ENCODE peak calls at places on chromosomes 3 and 15, in four cellular contexts. One of them, this sample, is unnamed.

GRCh38 chr15:88090406-88091085 is 166.0 kb downstream of the NTRK3 start:
- DNase-seq in K562: no peak
- DNase-seq in A549: no peak
- DNase-seq in GM12878: no peak
- DNase-seq in this sample: no peak

GRCh38 chr3:40504636-40505430 is 1.0 kb upstream of the ZNF620 start:
- DNase-seq in K562: no peak
- DNase-seq in A549: no peak
- DNase-seq in GM12878: no peak
- DNase-seq in this sample: peak

GRCh38 chr3:69385723-69386483 is at the start of gene FRMD4B:
- DNase-seq in A549: peak
- DNase-seq in GM12878: no peak
- DNase-seq in K562: peak
- DNase-seq in this sample: peak

GRCh38 chr3:38829404-38829803 is 13.4 kb upstream of the SCN10A start:
- DNase-seq in A549: no peak
- DNase-seq in GM12878: no peak
- DNase-seq in K562: peak
- DNase-seq in this sample: peak

GRCh38 chr15:60255390-60255789 is 142.4 kb downstream of the ANXA2 start:
- DNase-seq in GM12878: peak
- DNase-seq in K562: no peak
- DNase-seq in A549: no peak
- DNase-seq in this sample: peak

GRCh38 chr3:185685231-185686035 is 99.3 kb downstream of the SENP2 start:
- DNase-seq in GM12878: no peak
- DNase-seq in A549: no peak
- DNase-seq in K562: no peak
- DNase-seq in this sample: no peak

GRCh38 chr3:146067048-146067447 is 93.9 kb downstream of the PLOD2 start:
- DNase-seq in GM12878: no peak
- DNase-seq in K562: no peak
- DNase-seq in A549: no peak
- DNase-seq in this sample: no peak

GRCh38 chr15:45549831-45550230 is 27.3 kb upstream of the SLC30A4 start:
- DNase-seq in A549: no peak
- DNase-seq in GM12878: no peak
- DNase-seq in K562: no peak
- DNase-seq in this sample: no peak

GRCh38 chr3:101530213-101531047 is 17.4 kb upstream of the SENP7 start:
- DNase-seq in GM12878: no peak
- DNase-seq in K562: peak
- DNase-seq in A549: no peak
- DNase-seq in this sample: no peak

GRCh38 chr3:89260721-89261120 is 153.3 kb downstream of the EPHA3 start:
- DNase-seq in K562: no peak
- DNase-seq in A549: no peak
- DNase-seq in GM12878: no peak
- DNase-seq in this sample: no peak

GRCh38 chr15:67833504-67834248 is 6.2 kb downstream of the RNU6-1 start:
- DNase-seq in GM12878: no peak
- DNase-seq in K562: peak
- DNase-seq in A549: peak
- DNase-seq in this sample: peak

GRCh38 chr15:67134577-67135492 is 69.4 kb downstream of the SMAD3 start:
- DNase-seq in K562: no peak
- DNase-seq in A549: no peak
- DNase-seq in GM12878: no peak
- DNase-seq in this sample: no peak

GRCh38 chr3:27160146-27160545 is 209.0 kb downstream of the NEK10 start:
- DNase-seq in K562: no peak
- DNase-seq in GM12878: no peak
- DNase-seq in A549: no peak
- DNase-seq in this sample: no peak

GRCh38 chr15:64146885-64147681 is 4.4 kb upstream of the SNX22 start:
- DNase-seq in A549: no peak
- DNase-seq in GM12878: no peak
- DNase-seq in K562: peak
- DNase-seq in this sample: peak

GRCh38 chr15:77702211-77702957 is 69.7 kb upstream of the LINGO1 start:
- DNase-seq in GM12878: no peak
- DNase-seq in A549: peak
- DNase-seq in K562: peak
- DNase-seq in this sample: no peak

GRCh38 chr3:99536555-99537314 is 101.7 kb upstream of the COL8A1 start:
- DNase-seq in K562: no peak
- DNase-seq in A549: no peak
- DNase-seq in GM12878: no peak
- DNase-seq in this sample: no peak

GRCh38 chr3:43870110-43870509 is 179.4 kb downstream of the ABHD5 start:
- DNase-seq in A549: peak
- DNase-seq in GM12878: no peak
- DNase-seq in K562: no peak
- DNase-seq in this sample: no peak

GRCh38 chr3:11835028-11835639 is 11.6 kb downstream of the TAMM41 start:
- DNase-seq in K562: no peak
- DNase-seq in GM12878: no peak
- DNase-seq in A549: peak
- DNase-seq in this sample: no peak

GRCh38 chr3:112793311-112794081 is 53.2 kb downstream of the CD200R1L start:
- DNase-seq in GM12878: no peak
- DNase-seq in K562: no peak
- DNase-seq in A549: no peak
- DNase-seq in this sample: no peak

GRCh38 chr15:91182096-91182495 is 82.0 kb downstream of the SV2B start:
- DNase-seq in K562: no peak
- DNase-seq in A549: no peak
- DNase-seq in GM12878: no peak
- DNase-seq in this sample: no peak
- TF ChIP-seq CHD4 in K562: no peak
- TF ChIP-seq CHD4 in A549: no peak
- TF ChIP-seq CHD4 in GM12878: no peak
- TF ChIP-seq CHD4 in this sample: no peak

GRCh38 chr3:155702745-155703581 is 41.9 kb downstream of the PLCH1 start:
- DNase-seq in K562: no peak
- DNase-seq in A549: no peak
- DNase-seq in GM12878: no peak
- DNase-seq in this sample: no peak

GRCh38 chr3:155701882-155702465 is 42.9 kb downstream of the PLCH1 start:
- DNase-seq in A549: peak
- DNase-seq in K562: peak
- DNase-seq in GM12878: no peak
- DNase-seq in this sample: peak

DNA sequence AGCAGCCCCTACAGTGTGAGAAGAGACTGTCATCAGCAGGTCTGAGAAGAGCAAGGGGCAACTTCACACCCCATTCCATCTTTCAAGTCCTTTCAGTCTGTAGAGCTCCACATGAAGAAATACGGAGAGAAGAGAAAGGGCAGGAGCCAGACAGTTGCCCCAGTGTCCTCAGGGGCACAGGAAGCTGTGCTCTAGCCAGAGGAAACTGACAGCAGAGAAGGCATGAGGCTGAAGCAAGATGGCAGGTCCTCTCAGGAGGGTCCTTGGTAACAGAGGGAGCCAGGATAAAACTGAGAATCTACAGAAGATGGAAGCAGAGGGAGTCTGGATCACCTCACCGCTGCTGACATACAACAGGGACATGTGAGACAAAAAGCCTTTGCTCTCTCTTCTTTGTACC is 47.3 kb downstream of the PLCH1 start:
- DNase-seq in A549: no peak
- DNase-seq in K562: no peak
- DNase-seq in GM12878: no peak
- DNase-seq in this sample: no peak
- TF ChIP-seq CHD4 in A549: no peak
- TF ChIP-seq CHD4 in K562: no peak
- TF ChIP-seq CHD4 in GM12878: no peak
- TF ChIP-seq CHD4 in this sample: no peak

GRCh38 chr15:46685681-46686080 is 1031.6 kb upstream of the SEMA6D start:
- DNase-seq in GM12878: no peak
- DNase-seq in A549: no peak
- DNase-seq in K562: no peak
- DNase-seq in this sample: no peak
- TF ChIP-seq CHD4 in GM12878: no peak
- TF ChIP-seq CHD4 in A549: no peak
- TF ChIP-seq CHD4 in K562: no peak
- TF ChIP-seq CHD4 in this sample: no peak

GRCh38 chr15:41695750-41696436 is 35.7 kb downstream of the MGA start:
- DNase-seq in A549: peak
- DNase-seq in GM12878: peak
- DNase-seq in K562: peak
- DNase-seq in this sample: peak
- TF ChIP-seq CHD4 in A549: no peak
- TF ChIP-seq CHD4 in GM12878: no peak
- TF ChIP-seq CHD4 in K562: no peak
- TF ChIP-seq CHD4 in this sample: no peak

DNA sequence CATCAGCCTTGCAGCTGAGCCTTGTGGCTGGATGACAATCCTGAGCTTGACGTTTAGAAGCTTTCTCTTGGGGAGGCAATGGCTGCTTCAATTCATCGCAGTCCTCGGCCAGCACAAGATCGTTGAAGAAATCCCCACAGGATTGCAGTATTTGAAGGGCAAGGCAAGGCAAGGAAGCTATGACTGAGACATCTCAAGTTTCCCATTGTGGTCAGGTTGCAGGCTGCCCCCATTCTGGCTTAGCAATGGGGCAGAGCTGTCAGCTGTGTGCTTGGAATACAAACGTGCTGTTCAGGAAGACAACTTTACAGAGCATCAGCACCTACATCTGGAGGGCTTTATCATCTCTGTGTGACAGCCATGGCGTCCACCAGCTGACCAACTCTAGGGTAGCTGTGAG is 275.9 kb upstream of the TBL1XR1 start:
- DNase-seq in GM12878: no peak
- DNase-seq in A549: no peak
- DNase-seq in K562: no peak
- DNase-seq in this sample: no peak
- TF ChIP-seq CHD4 in GM12878: no peak
- TF ChIP-seq CHD4 in A549: no peak
- TF ChIP-seq CHD4 in K562: no peak
- TF ChIP-seq CHD4 in this sample: no peak

GRCh38 chr3:159765025-159765859 is 223.4 kb upstream of the IL12A start:
- DNase-seq in A549: peak
- DNase-seq in GM12878: no peak
- DNase-seq in K562: no peak
- DNase-seq in this sample: no peak
- TF ChIP-seq CHD4 in A549: no peak
- TF ChIP-seq CHD4 in GM12878: no peak
- TF ChIP-seq CHD4 in K562: no peak
- TF ChIP-seq CHD4 in this sample: no peak

DNA sequence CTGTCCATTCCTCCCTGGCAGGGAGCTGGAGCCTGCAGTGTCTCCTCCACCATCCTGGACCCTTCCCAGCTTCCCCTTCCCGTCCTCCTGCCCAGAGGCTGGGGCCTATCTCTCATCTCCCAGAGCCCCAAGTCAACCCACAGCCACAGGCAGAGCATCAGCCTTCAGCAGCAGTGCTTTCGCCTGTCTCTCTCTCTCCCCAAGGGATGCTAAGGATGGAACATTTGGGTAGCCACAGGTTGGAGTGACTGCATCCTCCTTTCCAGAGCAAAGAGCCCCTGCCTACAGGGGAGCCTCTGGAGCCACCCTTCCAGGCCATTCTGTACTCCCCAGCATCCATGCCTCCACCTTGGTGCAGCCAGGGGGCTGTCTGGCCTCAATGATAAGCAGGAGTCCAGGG is 4.2 kb downstream of the PLCB2 start:
- DNase-seq in K562: no peak
- DNase-seq in A549: no peak
- DNase-seq in GM12878: no peak
- DNase-seq in this sample: no peak
- TF ChIP-seq CHD4 in K562: no peak
- TF ChIP-seq CHD4 in A549: no peak
- TF ChIP-seq CHD4 in GM12878: no peak
- TF ChIP-seq CHD4 in this sample: no peak